ENCODE peak calls at places on chromosome 12, in nine cellular contexts. X is NCI-H2081; U is amygdala; E is suprapubic skin; N is GOT3; Q is HS-5; G is skeletal muscle cell; W is kidney tubule cell; L is effector memory CD8-positive, alpha-beta T cell. A is an unnamed sample.
A peak's percentile ranks its signal among the peaks of the same experiment; 100 is the strongest.

GRCh38 chr12:48237048-48237630 is 34.0 kb upstream of the OR10AD1 start:
- DNase-seq in X (no peak), U (no peak), E (no peak), N (no peak), Q (no peak), G (no peak), W (no peak), L (no peak), A (no peak)

GRCh38 chr12:4943067-4943937 is 33.6 kb downstream of the KCNA1 start:
- DNase-seq in X (no peak), U (no peak), E (no peak), N (no peak), Q (no peak), G (no peak), W (no peak), L (no peak), A (no peak)

GRCh38 chr12:110246690-110247339 is 34.2 kb upstream of the ATP2A2 start:
- DNase-seq in X (no peak), U (no peak), E (no peak), N (no peak), Q (no peak), G (no peak), W (no peak), L (no peak), A (no peak)

GRCh38 chr12:112170376-112170775 is 45.0 kb downstream of the TRAFD1 start:
- DNase-seq in X (no peak), U (no peak), E (peak; percentile 70), N (no peak), Q (peak; percentile 2), G (no peak), W (no peak), L (no peak), A (no peak)

GRCh38 chr12:94204647-94205247 is 56.4 kb downstream of the PLXNC1 start:
- DNase-seq in X (no peak), U (no peak), E (no peak), N (no peak), Q (no peak), G (no peak), W (no peak), L (no peak), A (no peak)

GRCh38 chr12:51421266-51421884 is 3.3 kb upstream of the SLC4A8 start:
- DNase-seq in X (peak; percentile 71), U (peak; percentile 19), E (no peak), N (no peak), Q (peak; percentile 33), G (no peak), W (peak; percentile 74), L (peak; percentile 21), A (no peak)

GRCh38 chr12:115232455-115233156 is 548.6 kb upstream of the TBX3 start:
- DNase-seq in X (no peak), U (no peak), E (no peak), N (no peak), Q (peak; percentile 51), G (peak; percentile 85), W (no peak), L (no peak), A (no peak)

GRCh38 chr12:101181776-101182175 is 28.3 kb downstream of the SLC5A8 start:
- DNase-seq in X (no peak), U (no peak), E (no peak), N (no peak), Q (no peak), G (no peak), W (no peak), L (no peak), A (no peak)

GRCh38 chr12:62562892-62563291 is 96.3 kb downstream of the MON2 start:
- DNase-seq in X (no peak), U (no peak), E (no peak), N (no peak), Q (peak; percentile 29), G (peak; percentile 16), W (peak; percentile 1), L (no peak), A (no peak)

GRCh38 chr12:42684171-42685071 is 94.9 kb upstream of the PRICKLE1 start:
- DNase-seq in X (no peak), U (no peak), E (no peak), N (no peak), Q (no peak), G (no peak), W (peak; percentile 39), L (no peak), A (no peak)

GRCh38 chr12:66665416-66665815 is 13.5 kb downstream of the GRIP1 start:
- DNase-seq in X (no peak), U (no peak), E (no peak), N (no peak), Q (peak; percentile 65), G (no peak), W (peak; percentile 1), L (no peak), A (no peak)

GRCh38 chr12:30631710-30632109 is 64.0 kb downstream of the IPO8 start:
- DNase-seq in X (no peak), U (no peak), E (no peak), N (no peak), Q (no peak), G (no peak), W (no peak), L (no peak), A (no peak)

GRCh38 chr12:7241404-7242005 is 52.0 kb downstream of the PEX5 start:
- DNase-seq in X (no peak), U (no peak), E (no peak), N (no peak), Q (peak; percentile 81), G (peak; percentile 64), W (peak; percentile 56), L (no peak), A (no peak)

GRCh38 chr12:90801776-90802175 is 153.2 kb downstream of the CCER1 start:
- DNase-seq in X (no peak), U (no peak), E (no peak), N (no peak), Q (peak; percentile 80), G (peak; percentile 22), W (peak; percentile 73), L (no peak), A (no peak)

GRCh38 chr12:2284857-2285256 is 232.1 kb downstream of the CACNA1C start:
- DNase-seq in X (peak; percentile 87), U (peak; percentile 28), E (no peak), N (peak; percentile 42), Q (no peak), G (no peak), W (peak; percentile 66), L (no peak), A (peak; percentile 80)

GRCh38 chr12:40226652-40227051 is 1.9 kb downstream of the LRRK2 start:
- DNase-seq in X (no peak), U (no peak), E (peak; percentile 67), N (peak; percentile 80), Q (peak; percentile 60), G (peak; percentile 56), W (peak; percentile 94), L (no peak), A (no peak)

GRCh38 chr12:130952545-130952954 is 1.2 kb upstream of the ADGRD1 start:
- DNase-seq in X (no peak), U (no peak), E (no peak), N (no peak), Q (no peak), G (no peak), W (no peak), L (no peak), A (no peak)

GRCh38 chr12:98863167-98863566 is 218.1 kb downstream of the APAF1 start:
- DNase-seq in X (no peak), U (no peak), E (no peak), N (no peak), Q (no peak), G (no peak), W (no peak), L (no peak), A (no peak)

GRCh38 chr12:56271031-56271430 is 4.3 kb downstream of the COQ10A start:
- DNase-seq in X (no peak), U (no peak), E (no peak), N (no peak), Q (no peak), G (no peak), W (peak; percentile 29), L (no peak), A (no peak)

GRCh38 chr12:110347767-110348166 is 55.7 kb downstream of the ANAPC7 start:
- DNase-seq in X (no peak), U (no peak), E (no peak), N (no peak), Q (no peak), G (no peak), W (no peak), L (no peak), A (no peak)

GRCh38 chr12:41437578-41437977 is 249.5 kb downstream of the PDZRN4 start:
- DNase-seq in X (no peak), U (peak; percentile 7), E (no peak), N (no peak), Q (no peak), G (no peak), W (peak; percentile 60), L (no peak), A (no peak)